ENCODE peak calls at places on chromosome 17, in four cellular contexts. F is HepG2, W is K562, X is GM12878. Q is an unnamed sample.

GRCh38 chr17:39244016-39244599 is 18.4 kb upstream of the STAC2 start:
- DNase-seq in X (no peak), F (no peak), W (no peak), Q (no peak)

GRCh38 chr17:81888988-81889595 is 2.3 kb downstream of the ALYREF start:
- DNase-seq in W (no peak), F (no peak), X (no peak), Q (no peak)

GRCh38 chr17:28950017-28950751 is 1.1 kb downstream of the PHF12 start:
- DNase-seq in X (no peak), F (peak), W (peak), Q (peak)

GRCh38 chr17:76544916-76545365 is 5.1 kb downstream of the PRCD start:
- DNase-seq in X (no peak), W (no peak), F (no peak), Q (no peak)

GRCh38 chr17:15092261-15092660 is 172.9 kb downstream of the PMP22 start:
- DNase-seq in F (no peak), X (no peak), W (no peak), Q (no peak)

GRCh38 chr17:45768000-45768399 is 16.1 kb upstream of the CRHR1 start:
- DNase-seq in W (no peak), X (no peak), F (no peak), Q (no peak)

GRCh38 chr17:71117461-71117860 is 948.1 kb downstream of the KCNJ2 start:
- DNase-seq in X (no peak), F (no peak), W (no peak), Q (no peak)

GRCh38 chr17:62581769-62582168 is 45.7 kb upstream of the MRC2 start:
- DNase-seq in W (no peak), X (no peak), F (no peak), Q (no peak)

GRCh38 chr17:28700830-28701492 is 10.7 kb downstream of the PROCA1 start:
- DNase-seq in W (no peak), F (no peak), X (no peak), Q (no peak)

GRCh38 chr17:76471498-76472257 is 4.3 kb downstream of the AANAT start:
- DNase-seq in F (no peak), X (no peak), W (no peak), Q (no peak)

GRCh38 chr17:29778936-29779811 is 150.9 kb downstream of the SSH2 start:
- DNase-seq in F (peak), W (peak), X (no peak), Q (peak)

GRCh38 chr17:46150216-46150963 is 42.8 kb downstream of the KANSL1 start:
- DNase-seq in X (no peak), F (no peak), W (no peak), Q (peak)

GRCh38 chr17:69468211-69468610 is 53.7 kb downstream of the MAP2K6 start:
- DNase-seq in X (no peak), F (no peak), W (no peak), Q (no peak)

GRCh38 chr17:71055128-71055527 is 885.8 kb downstream of the KCNJ2 start:
- DNase-seq in W (no peak), X (no peak), F (no peak), Q (no peak)

GRCh38 chr17:57653279-57653678 is 91.8 kb downstream of the CCDC182 start:
- DNase-seq in F (no peak), X (no peak), W (no peak), Q (no peak)

GRCh38 chr17:39668141-39668924 is at the start of gene PNMT:
- DNase-seq in W (peak), X (no peak), F (peak), Q (peak)

GRCh38 chr17:6927290-6927844 is 68.5 kb upstream of the ALOX12 start:
- DNase-seq in W (no peak), X (no peak), F (no peak), Q (no peak)

GRCh38 chr17:46841561-46842379 is 9.6 kb upstream of the WNT9B start:
- DNase-seq in X (no peak), F (no peak), W (peak), Q (peak)

GRCh38 chr17:8961861-8962260 is 3.6 kb downstream of the PIK3R5 start:
- DNase-seq in F (no peak), W (no peak), X (no peak), Q (no peak)

GRCh38 chr17:43881176-43881575 is 26.2 kb downstream of the MPP2 start:
- DNase-seq in F (no peak), W (no peak), X (no peak), Q (no peak)

GRCh38 chr17:58096892-58097291 is 13.7 kb downstream of the DYNLL2 start:
- DNase-seq in W (no peak), F (no peak), X (no peak), Q (no peak)

GRCh38 chr17:69884361-69884760 is 190.7 kb upstream of the KCNJ16 start:
- DNase-seq in W (no peak), F (no peak), X (no peak), Q (no peak)

GRCh38 chr17:59840908-59841666 is 51.7 kb downstream of the TUBD1 start:
- DNase-seq in F (no peak), W (peak), X (no peak), Q (no peak)

GRCh38 chr17:378068-378467 is 25.5 kb upstream of the RPH3AL start:
- DNase-seq in W (no peak), F (no peak), X (no peak), Q (no peak)

GRCh38 chr17:59434429-59434828 is 103.0 kb downstream of the YPEL2 start:
- DNase-seq in X (no peak), W (no peak), F (no peak), Q (no peak)

GRCh38 chr17:75823257-75824041 is 20.8 kb downstream of the UNC13D start:
- DNase-seq in W (no peak), F (no peak), X (no peak), Q (no peak)

GRCh38 chr17:68310141-68310540 is 18.8 kb downstream of the ARSG start:
- DNase-seq in F (no peak), X (no peak), W (no peak), Q (no peak)

GRCh38 chr17:2337811-2338657 is 733 bp downstream of the SGSM2 start:
- DNase-seq in W (peak), X (no peak), F (peak), Q (peak)

GRCh38 chr17:79529661-79530081 is 81.2 kb downstream of the RBFOX3 start:
- DNase-seq in W (no peak), X (no peak), F (no peak), Q (no peak)

GRCh38 chr17:64150237-64151015 is 20.5 kb upstream of the ERN1 start:
- DNase-seq in X (no peak), W (no peak), F (peak), Q (no peak)

GRCh38 chr17:13601317-13601775 is 383 bp downstream of the HS3ST3A1 start:
- DNase-seq in F (no peak), W (peak), X (no peak), Q (peak)

GRCh38 chr17:59331929-59332889 is 754 bp downstream of the YPEL2 start:
- DNase-seq in X (no peak), F (no peak), W (no peak), Q (peak)

GRCh38 chr17:40417258-40417608 is 463 bp downstream of the TOP2A start:
- DNase-seq in X (no peak), F (peak), W (peak), Q (no peak)

GRCh38 chr17:9022553-9023388 is 1.5 kb downstream of the NTN1 start:
- DNase-seq in F (no peak), X (no peak), W (no peak), Q (peak)

DNA sequence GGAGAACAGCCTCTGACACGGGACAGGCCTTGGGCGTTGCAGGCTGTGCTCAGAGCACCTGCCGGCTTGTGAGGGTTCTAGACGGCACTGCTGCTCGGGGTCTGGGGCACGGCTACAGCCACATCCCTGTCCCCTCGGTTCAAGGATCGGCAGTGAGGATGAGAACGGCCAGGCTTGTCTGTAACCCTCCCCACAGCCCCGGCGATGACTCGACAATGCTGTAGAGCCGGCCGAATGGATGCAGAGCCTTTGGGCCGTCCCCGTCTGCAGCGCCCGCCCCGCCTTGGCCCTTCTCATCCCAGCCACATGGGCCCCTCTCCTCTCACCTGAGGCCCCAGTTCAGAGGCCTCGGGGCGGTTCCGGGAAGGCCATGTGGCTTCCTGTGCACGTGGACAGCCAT is 49.0 kb upstream of the METRNL start:
- DNase-seq in F (no peak), W (no peak), X (no peak), Q (peak)
- TF ChIP-seq MXI1 in F (no peak), W (no peak), X (no peak), Q (no peak)

GRCh38 chr17:49918591-49918990 is 50.4 kb upstream of the DLX4 start:
- DNase-seq in F (no peak), X (no peak), W (no peak), Q (no peak)
- TF ChIP-seq NFIC in F (no peak), X (no peak), W (no peak), Q (no peak)

GRCh38 chr17:77961741-77962140 is 3.2 kb downstream of the TNRC6C start:
- DNase-seq in W (no peak), F (no peak), X (no peak), Q (no peak)

GRCh38 chr17:77959926-77960521 is 1.5 kb downstream of the TNRC6C start:
- DNase-seq in X (no peak), W (peak), F (no peak), Q (peak)

GRCh38 chr17:77963441-77963840 is 4.9 kb downstream of the TNRC6C start:
- DNase-seq in F (peak), W (peak), X (no peak), Q (peak)

GRCh38 chr17:77959216-77959925 is 868 bp downstream of the TNRC6C start:
- DNase-seq in W (peak), F (no peak), X (no peak), Q (peak)

GRCh38 chr17:77962349-77962748 is 3.8 kb downstream of the TNRC6C start:
- DNase-seq in F (no peak), W (no peak), X (no peak), Q (no peak)
- TF ChIP-seq MXI1 in F (no peak), W (no peak), X (no peak), Q (no peak)

GRCh38 chr17:41937970-41938851 is 7.8 kb downstream of the ODAD4 start:
- DNase-seq in X (no peak), F (no peak), W (peak), Q (peak)
- TF ChIP-seq NFIC in X (no peak), F (no peak), W (peak), Q (no peak)

GRCh38 chr17:80743181-80743771 is 198.6 kb downstream of the RPTOR start:
- DNase-seq in F (no peak), X (no peak), W (no peak), Q (no peak)
- TF ChIP-seq MXI1 in F (no peak), X (no peak), W (no peak), Q (no peak)

Q was measured in SK-N-SH.